ENCODE peak calls at places on chromosomes 2 and 18, in ten cellular contexts. One of them, this sample, is unnamed.

GRCh38 chr18:58046087-58046793 is 2.2 kb downstream of the NEDD4L start:
- DNase-seq in frontal cortex: no peak
- DNase-seq in CD8-positive, alpha-beta T cell: no peak
- DNase-seq in suprapubic skin: no peak
- DNase-seq in activated CD4-positive, alpha-beta T cell treated with anti-CD3 and anti-CD28 coated beads for 36 hours: no peak
- DNase-seq in anterior cingulate cortex: no peak
- DNase-seq in A549: no peak
- DNase-seq in kidney tubule cell: no peak
- DNase-seq in heart left ventricle: no peak
- DNase-seq in NT2/D1: no peak
- DNase-seq in this sample: no peak

GRCh38 chr2:17271401-17271800 is 246.8 kb downstream of the RAD51AP2 start:
- DNase-seq in frontal cortex: no peak
- DNase-seq in CD8-positive, alpha-beta T cell: no peak
- DNase-seq in suprapubic skin: no peak
- DNase-seq in activated CD4-positive, alpha-beta T cell treated with anti-CD3 and anti-CD28 coated beads for 36 hours: no peak
- DNase-seq in anterior cingulate cortex: no peak
- DNase-seq in A549: no peak
- DNase-seq in kidney tubule cell: no peak
- DNase-seq in heart left ventricle: no peak
- DNase-seq in NT2/D1: no peak
- DNase-seq in this sample: no peak

GRCh38 chr18:676069-676468 is 18.6 kb downstream of the TYMS start:
- DNase-seq in frontal cortex: no peak
- DNase-seq in CD8-positive, alpha-beta T cell: no peak
- DNase-seq in suprapubic skin: no peak
- DNase-seq in activated CD4-positive, alpha-beta T cell treated with anti-CD3 and anti-CD28 coated beads for 36 hours: no peak
- DNase-seq in anterior cingulate cortex: no peak
- DNase-seq in A549: no peak
- DNase-seq in kidney tubule cell: no peak
- DNase-seq in heart left ventricle: no peak
- DNase-seq in NT2/D1: no peak
- DNase-seq in this sample: no peak

GRCh38 chr2:226190479-226191252 is 609.0 kb downstream of the IRS1 start:
- DNase-seq in frontal cortex: no peak
- DNase-seq in CD8-positive, alpha-beta T cell: no peak
- DNase-seq in suprapubic skin: no peak
- DNase-seq in activated CD4-positive, alpha-beta T cell treated with anti-CD3 and anti-CD28 coated beads for 36 hours: no peak
- DNase-seq in anterior cingulate cortex: no peak
- DNase-seq in A549: peak; percentile 51
- DNase-seq in kidney tubule cell: no peak
- DNase-seq in heart left ventricle: no peak
- DNase-seq in NT2/D1: no peak
- DNase-seq in this sample: no peak

GRCh38 chr2:235200216-235200615 is 248.4 kb downstream of the SH3BP4 start:
- DNase-seq in frontal cortex: no peak
- DNase-seq in CD8-positive, alpha-beta T cell: no peak
- DNase-seq in suprapubic skin: no peak
- DNase-seq in activated CD4-positive, alpha-beta T cell treated with anti-CD3 and anti-CD28 coated beads for 36 hours: no peak
- DNase-seq in anterior cingulate cortex: no peak
- DNase-seq in A549: no peak
- DNase-seq in kidney tubule cell: no peak
- DNase-seq in heart left ventricle: no peak
- DNase-seq in NT2/D1: no peak
- DNase-seq in this sample: no peak

GRCh38 chr2:23954325-23955014 is 14.2 kb downstream of the UBXN2A start:
- DNase-seq in frontal cortex: no peak
- DNase-seq in CD8-positive, alpha-beta T cell: no peak
- DNase-seq in suprapubic skin: no peak
- DNase-seq in activated CD4-positive, alpha-beta T cell treated with anti-CD3 and anti-CD28 coated beads for 36 hours: no peak
- DNase-seq in anterior cingulate cortex: no peak
- DNase-seq in A549: no peak
- DNase-seq in kidney tubule cell: no peak
- DNase-seq in heart left ventricle: no peak
- DNase-seq in NT2/D1: no peak
- DNase-seq in this sample: no peak

GRCh38 chr2:233976690-233977294 is 59.6 kb downstream of the TRPM8 start:
- DNase-seq in frontal cortex: peak; percentile 54
- DNase-seq in CD8-positive, alpha-beta T cell: peak; percentile 28
- DNase-seq in suprapubic skin: no peak
- DNase-seq in activated CD4-positive, alpha-beta T cell treated with anti-CD3 and anti-CD28 coated beads for 36 hours: no peak
- DNase-seq in anterior cingulate cortex: no peak
- DNase-seq in A549: peak; percentile 84
- DNase-seq in kidney tubule cell: peak; percentile 82
- DNase-seq in heart left ventricle: no peak
- DNase-seq in NT2/D1: peak; percentile 35
- DNase-seq in this sample: no peak

GRCh38 chr2:212713681-212714080 is 175.1 kb upstream of the ERBB4 start:
- DNase-seq in frontal cortex: no peak
- DNase-seq in CD8-positive, alpha-beta T cell: no peak
- DNase-seq in suprapubic skin: no peak
- DNase-seq in activated CD4-positive, alpha-beta T cell treated with anti-CD3 and anti-CD28 coated beads for 36 hours: no peak
- DNase-seq in anterior cingulate cortex: no peak
- DNase-seq in A549: no peak
- DNase-seq in kidney tubule cell: no peak
- DNase-seq in heart left ventricle: no peak
- DNase-seq in NT2/D1: no peak
- DNase-seq in this sample: no peak

GRCh38 chr2:130372055-130372832 is 16.4 kb downstream of the PTPN18 start:
- DNase-seq in frontal cortex: peak; percentile 88
- DNase-seq in CD8-positive, alpha-beta T cell: peak; percentile 68
- DNase-seq in suprapubic skin: peak; percentile 92
- DNase-seq in activated CD4-positive, alpha-beta T cell treated with anti-CD3 and anti-CD28 coated beads for 36 hours: peak; percentile 85
- DNase-seq in anterior cingulate cortex: peak; percentile 85
- DNase-seq in A549: peak; percentile 90
- DNase-seq in kidney tubule cell: peak; percentile 88
- DNase-seq in heart left ventricle: peak; percentile 91
- DNase-seq in NT2/D1: peak; percentile 76
- DNase-seq in this sample: peak; percentile 98

GRCh38 chr18:59802031-59802430 is 97.8 kb upstream of the PMAIP1 start:
- DNase-seq in frontal cortex: no peak
- DNase-seq in CD8-positive, alpha-beta T cell: no peak
- DNase-seq in suprapubic skin: no peak
- DNase-seq in activated CD4-positive, alpha-beta T cell treated with anti-CD3 and anti-CD28 coated beads for 36 hours: no peak
- DNase-seq in anterior cingulate cortex: no peak
- DNase-seq in A549: no peak
- DNase-seq in kidney tubule cell: no peak
- DNase-seq in heart left ventricle: no peak
- DNase-seq in NT2/D1: no peak
- DNase-seq in this sample: no peak

GRCh38 chr2:207847807-207848544 is 78.3 kb upstream of the FZD5 start:
- DNase-seq in frontal cortex: no peak
- DNase-seq in CD8-positive, alpha-beta T cell: no peak
- DNase-seq in suprapubic skin: no peak
- DNase-seq in activated CD4-positive, alpha-beta T cell treated with anti-CD3 and anti-CD28 coated beads for 36 hours: no peak
- DNase-seq in anterior cingulate cortex: no peak
- DNase-seq in A549: peak; percentile 45
- DNase-seq in kidney tubule cell: peak; percentile 67
- DNase-seq in heart left ventricle: peak; percentile 42
- DNase-seq in NT2/D1: peak; percentile 25
- DNase-seq in this sample: peak; percentile 83

GRCh38 chr2:946073-947005 is 4.3 kb upstream of the SNTG2 start:
- DNase-seq in frontal cortex: no peak
- DNase-seq in CD8-positive, alpha-beta T cell: no peak
- DNase-seq in suprapubic skin: no peak
- DNase-seq in activated CD4-positive, alpha-beta T cell treated with anti-CD3 and anti-CD28 coated beads for 36 hours: peak; percentile 35
- DNase-seq in anterior cingulate cortex: no peak
- DNase-seq in A549: no peak
- DNase-seq in kidney tubule cell: peak; percentile 32
- DNase-seq in heart left ventricle: no peak
- DNase-seq in NT2/D1: no peak
- DNase-seq in this sample: no peak

GRCh38 chr2:238097988-238098853 is 1.9 kb upstream of the ESPNL start:
- DNase-seq in frontal cortex: peak; percentile 60
- DNase-seq in CD8-positive, alpha-beta T cell: no peak
- DNase-seq in suprapubic skin: no peak
- DNase-seq in activated CD4-positive, alpha-beta T cell treated with anti-CD3 and anti-CD28 coated beads for 36 hours: no peak
- DNase-seq in anterior cingulate cortex: no peak
- DNase-seq in A549: peak; percentile 84
- DNase-seq in kidney tubule cell: peak; percentile 83
- DNase-seq in heart left ventricle: peak; percentile 37
- DNase-seq in NT2/D1: peak; percentile 79
- DNase-seq in this sample: peak; percentile 89

GRCh38 chr2:110777531-110778311 is 45.3 kb downstream of the ACOXL start:
- DNase-seq in frontal cortex: no peak
- DNase-seq in CD8-positive, alpha-beta T cell: no peak
- DNase-seq in suprapubic skin: no peak
- DNase-seq in activated CD4-positive, alpha-beta T cell treated with anti-CD3 and anti-CD28 coated beads for 36 hours: no peak
- DNase-seq in anterior cingulate cortex: peak; percentile 51
- DNase-seq in A549: no peak
- DNase-seq in kidney tubule cell: no peak
- DNase-seq in heart left ventricle: no peak
- DNase-seq in NT2/D1: no peak
- DNase-seq in this sample: no peak

GRCh38 chr2:119846021-119846420 is 86.3 kb downstream of the PTPN4 start:
- DNase-seq in frontal cortex: no peak
- DNase-seq in CD8-positive, alpha-beta T cell: no peak
- DNase-seq in suprapubic skin: no peak
- DNase-seq in activated CD4-positive, alpha-beta T cell treated with anti-CD3 and anti-CD28 coated beads for 36 hours: no peak
- DNase-seq in anterior cingulate cortex: no peak
- DNase-seq in A549: no peak
- DNase-seq in kidney tubule cell: no peak
- DNase-seq in heart left ventricle: no peak
- DNase-seq in NT2/D1: no peak
- DNase-seq in this sample: no peak

GRCh38 chr2:219002395-219003266 is 9.4 kb upstream of the CRYBA2 start:
- DNase-seq in frontal cortex: peak; percentile 73
- DNase-seq in CD8-positive, alpha-beta T cell: peak; percentile 45
- DNase-seq in suprapubic skin: no peak
- DNase-seq in activated CD4-positive, alpha-beta T cell treated with anti-CD3 and anti-CD28 coated beads for 36 hours: peak; percentile 83
- DNase-seq in anterior cingulate cortex: no peak
- DNase-seq in A549: peak; percentile 82
- DNase-seq in kidney tubule cell: peak; percentile 58
- DNase-seq in heart left ventricle: no peak
- DNase-seq in NT2/D1: peak; percentile 63
- DNase-seq in this sample: peak; percentile 92

GRCh38 chr2:230955163-230955779 is 30.2 kb upstream of the GPR55 start:
- DNase-seq in frontal cortex: no peak
- DNase-seq in CD8-positive, alpha-beta T cell: no peak
- DNase-seq in suprapubic skin: no peak
- DNase-seq in activated CD4-positive, alpha-beta T cell treated with anti-CD3 and anti-CD28 coated beads for 36 hours: no peak
- DNase-seq in anterior cingulate cortex: no peak
- DNase-seq in A549: no peak
- DNase-seq in kidney tubule cell: peak; percentile 2
- DNase-seq in heart left ventricle: no peak
- DNase-seq in NT2/D1: no peak
- DNase-seq in this sample: no peak

GRCh38 chr2:39181297-39181696 is 60.4 kb upstream of the SOS1 start:
- DNase-seq in frontal cortex: no peak
- DNase-seq in CD8-positive, alpha-beta T cell: no peak
- DNase-seq in suprapubic skin: no peak
- DNase-seq in activated CD4-positive, alpha-beta T cell treated with anti-CD3 and anti-CD28 coated beads for 36 hours: no peak
- DNase-seq in anterior cingulate cortex: no peak
- DNase-seq in A549: no peak
- DNase-seq in kidney tubule cell: no peak
- DNase-seq in heart left ventricle: no peak
- DNase-seq in NT2/D1: no peak
- DNase-seq in this sample: no peak

GRCh38 chr2:69012310-69013122 is 463 bp upstream of the ANTXR1 start:
- DNase-seq in frontal cortex: peak; percentile 68
- DNase-seq in CD8-positive, alpha-beta T cell: peak; percentile 51
- DNase-seq in suprapubic skin: peak; percentile 76
- DNase-seq in activated CD4-positive, alpha-beta T cell treated with anti-CD3 and anti-CD28 coated beads for 36 hours: peak; percentile 59
- DNase-seq in anterior cingulate cortex: peak; percentile 77
- DNase-seq in A549: peak; percentile 85
- DNase-seq in kidney tubule cell: peak; percentile 55
- DNase-seq in heart left ventricle: peak; percentile 71
- DNase-seq in NT2/D1: no peak
- DNase-seq in this sample: peak; percentile 72

GRCh38 chr2:115162454-115163293 is 720.2 kb downstream of the DPP10 start:
- DNase-seq in frontal cortex: no peak
- DNase-seq in CD8-positive, alpha-beta T cell: no peak
- DNase-seq in suprapubic skin: no peak
- DNase-seq in activated CD4-positive, alpha-beta T cell treated with anti-CD3 and anti-CD28 coated beads for 36 hours: peak; percentile 4
- DNase-seq in anterior cingulate cortex: peak; percentile 36
- DNase-seq in A549: no peak
- DNase-seq in kidney tubule cell: no peak
- DNase-seq in heart left ventricle: no peak
- DNase-seq in NT2/D1: no peak
- DNase-seq in this sample: peak; percentile 18

GRCh38 chr2:218008060-218009040 is 5.6 kb upstream of the TNS1 start:
- DNase-seq in frontal cortex: no peak
- DNase-seq in CD8-positive, alpha-beta T cell: no peak
- DNase-seq in suprapubic skin: no peak
- DNase-seq in activated CD4-positive, alpha-beta T cell treated with anti-CD3 and anti-CD28 coated beads for 36 hours: no peak
- DNase-seq in anterior cingulate cortex: no peak
- DNase-seq in A549: no peak
- DNase-seq in kidney tubule cell: no peak
- DNase-seq in heart left ventricle: peak; percentile 36
- DNase-seq in NT2/D1: no peak
- DNase-seq in this sample: no peak

GRCh38 chr2:100038019-100038418 is 104.4 kb downstream of the AFF3 start:
- DNase-seq in frontal cortex: no peak
- DNase-seq in CD8-positive, alpha-beta T cell: no peak
- DNase-seq in suprapubic skin: no peak
- DNase-seq in activated CD4-positive, alpha-beta T cell treated with anti-CD3 and anti-CD28 coated beads for 36 hours: peak; percentile 17
- DNase-seq in anterior cingulate cortex: no peak
- DNase-seq in A549: no peak
- DNase-seq in kidney tubule cell: no peak
- DNase-seq in heart left ventricle: no peak
- DNase-seq in NT2/D1: no peak
- DNase-seq in this sample: no peak

GRCh38 chr18:35345460-35345921 is 1.3 kb upstream of the ZNF24 start:
- DNase-seq in frontal cortex: no peak
- DNase-seq in CD8-positive, alpha-beta T cell: no peak
- DNase-seq in suprapubic skin: no peak
- DNase-seq in activated CD4-positive, alpha-beta T cell treated with anti-CD3 and anti-CD28 coated beads for 36 hours: no peak
- DNase-seq in anterior cingulate cortex: peak; percentile 49
- DNase-seq in A549: no peak
- DNase-seq in kidney tubule cell: peak; percentile 38
- DNase-seq in heart left ventricle: no peak
- DNase-seq in NT2/D1: no peak
- DNase-seq in this sample: no peak

GRCh38 chr18:80200932-80201672 is 46.2 kb downstream of the PARD6G start:
- DNase-seq in frontal cortex: no peak
- DNase-seq in CD8-positive, alpha-beta T cell: no peak
- DNase-seq in suprapubic skin: no peak
- DNase-seq in activated CD4-positive, alpha-beta T cell treated with anti-CD3 and anti-CD28 coated beads for 36 hours: no peak
- DNase-seq in anterior cingulate cortex: no peak
- DNase-seq in A549: no peak
- DNase-seq in kidney tubule cell: no peak
- DNase-seq in heart left ventricle: no peak
- DNase-seq in NT2/D1: no peak
- DNase-seq in this sample: no peak

GRCh38 chr2:126227250-126227649 is 428.7 kb upstream of the GYPC start:
- DNase-seq in frontal cortex: no peak
- DNase-seq in CD8-positive, alpha-beta T cell: no peak
- DNase-seq in suprapubic skin: no peak
- DNase-seq in activated CD4-positive, alpha-beta T cell treated with anti-CD3 and anti-CD28 coated beads for 36 hours: no peak
- DNase-seq in anterior cingulate cortex: no peak
- DNase-seq in A549: peak; percentile 2
- DNase-seq in kidney tubule cell: no peak
- DNase-seq in heart left ventricle: no peak
- DNase-seq in NT2/D1: no peak
- DNase-seq in this sample: no peak

GRCh38 chr2:162233197-162233596 is 10.0 kb downstream of the FAP start:
- DNase-seq in frontal cortex: no peak
- DNase-seq in CD8-positive, alpha-beta T cell: no peak
- DNase-seq in suprapubic skin: peak; percentile 68
- DNase-seq in activated CD4-positive, alpha-beta T cell treated with anti-CD3 and anti-CD28 coated beads for 36 hours: no peak
- DNase-seq in anterior cingulate cortex: no peak
- DNase-seq in A549: no peak
- DNase-seq in kidney tubule cell: peak; percentile 42
- DNase-seq in heart left ventricle: no peak
- DNase-seq in NT2/D1: no peak
- DNase-seq in this sample: no peak

GRCh38 chr2:16682431-16683130 is 16.9 kb upstream of the CYRIA start:
- DNase-seq in frontal cortex: no peak
- DNase-seq in CD8-positive, alpha-beta T cell: no peak
- DNase-seq in suprapubic skin: no peak
- DNase-seq in activated CD4-positive, alpha-beta T cell treated with anti-CD3 and anti-CD28 coated beads for 36 hours: no peak
- DNase-seq in anterior cingulate cortex: peak; percentile 31
- DNase-seq in A549: no peak
- DNase-seq in kidney tubule cell: no peak
- DNase-seq in heart left ventricle: no peak
- DNase-seq in NT2/D1: no peak
- DNase-seq in this sample: no peak

GRCh38 chr2:180692322-180692721 is 288.1 kb upstream of the UBE2E3 start:
- DNase-seq in frontal cortex: no peak
- DNase-seq in CD8-positive, alpha-beta T cell: no peak
- DNase-seq in suprapubic skin: no peak
- DNase-seq in activated CD4-positive, alpha-beta T cell treated with anti-CD3 and anti-CD28 coated beads for 36 hours: no peak
- DNase-seq in anterior cingulate cortex: no peak
- DNase-seq in A549: no peak
- DNase-seq in kidney tubule cell: peak; percentile 73
- DNase-seq in heart left ventricle: no peak
- DNase-seq in NT2/D1: no peak
- DNase-seq in this sample: no peak

This sample was measured in colonic mucosa.